ENCODE peak calls at places on chromosomes 4 and X, in six cellular contexts. One of them, this sample, is unnamed.
A peak's percentile ranks its signal among the peaks of the same experiment; 100 is the strongest.

GRCh38 chr4:151921371-151921770 is 160.6 kb upstream of the GATB start:
- DNase-seq in left lung: no peak
- DNase-seq in dorsolateral prefrontal cortex: no peak
- DNase-seq in adipocyte: no peak
- DNase-seq in lower lobe of right lung: no peak
- DNase-seq in left ventricle myocardium inferior: no peak
- DNase-seq in this sample: no peak

GRCh38 chrX:112808007-112808406 is 32.6 kb downstream of the AMOT start:
- DNase-seq in left lung: no peak
- DNase-seq in dorsolateral prefrontal cortex: no peak
- DNase-seq in adipocyte: no peak
- DNase-seq in lower lobe of right lung: no peak
- DNase-seq in left ventricle myocardium inferior: no peak
- DNase-seq in this sample: no peak

GRCh38 chr4:19213388-19213787 is 1038.3 kb upstream of the SLIT2 start:
- DNase-seq in left lung: no peak
- DNase-seq in dorsolateral prefrontal cortex: no peak
- DNase-seq in adipocyte: peak; percentile 12
- DNase-seq in lower lobe of right lung: no peak
- DNase-seq in left ventricle myocardium inferior: no peak
- DNase-seq in this sample: peak; percentile 21

GRCh38 chr4:107115185-107115847 is 79.2 kb upstream of the DKK2 start:
- DNase-seq in left lung: no peak
- DNase-seq in dorsolateral prefrontal cortex: no peak
- DNase-seq in adipocyte: peak; percentile 76
- DNase-seq in lower lobe of right lung: no peak
- DNase-seq in left ventricle myocardium inferior: no peak
- DNase-seq in this sample: no peak

GRCh38 chr4:109472343-109472761 is 38.7 kb downstream of the SEC24B start:
- DNase-seq in left lung: no peak
- DNase-seq in dorsolateral prefrontal cortex: no peak
- DNase-seq in adipocyte: peak; percentile 47
- DNase-seq in lower lobe of right lung: no peak
- DNase-seq in left ventricle myocardium inferior: no peak
- DNase-seq in this sample: no peak

GRCh38 chr4:108743021-108743420 is 19.8 kb downstream of the ETNPPL start:
- DNase-seq in left lung: no peak
- DNase-seq in dorsolateral prefrontal cortex: no peak
- DNase-seq in adipocyte: no peak
- DNase-seq in lower lobe of right lung: no peak
- DNase-seq in left ventricle myocardium inferior: no peak
- DNase-seq in this sample: no peak

GRCh38 chrX:43868791-43869190 is 13.5 kb downstream of the MAOB start:
- DNase-seq in left lung: no peak
- DNase-seq in dorsolateral prefrontal cortex: no peak
- DNase-seq in adipocyte: no peak
- DNase-seq in lower lobe of right lung: no peak
- DNase-seq in left ventricle myocardium inferior: no peak
- DNase-seq in this sample: no peak

GRCh38 chr4:139214039-139214534 is 37.1 kb upstream of the ELF2 start:
- DNase-seq in left lung: no peak
- DNase-seq in dorsolateral prefrontal cortex: no peak
- DNase-seq in adipocyte: no peak
- DNase-seq in lower lobe of right lung: no peak
- DNase-seq in left ventricle myocardium inferior: peak; percentile 25
- DNase-seq in this sample: no peak

GRCh38 chr4:78210694-78211093 is 153.6 kb downstream of the FRAS1 start:
- DNase-seq in left lung: no peak
- DNase-seq in dorsolateral prefrontal cortex: no peak
- DNase-seq in adipocyte: no peak
- DNase-seq in lower lobe of right lung: no peak
- DNase-seq in left ventricle myocardium inferior: no peak
- DNase-seq in this sample: no peak

GRCh38 chr4:79613269-79613995 is 205.4 kb upstream of the GK2 start:
- DNase-seq in left lung: no peak
- DNase-seq in dorsolateral prefrontal cortex: no peak
- DNase-seq in adipocyte: no peak
- DNase-seq in lower lobe of right lung: no peak
- DNase-seq in left ventricle myocardium inferior: no peak
- DNase-seq in this sample: no peak

GRCh38 chr4:26044524-26044923 is 130.5 kb downstream of the SMIM20 start:
- DNase-seq in left lung: no peak
- DNase-seq in dorsolateral prefrontal cortex: no peak
- DNase-seq in adipocyte: no peak
- DNase-seq in lower lobe of right lung: no peak
- DNase-seq in left ventricle myocardium inferior: no peak
- DNase-seq in this sample: no peak

GRCh38 chr4:38805530-38806145 is 1.0 kb upstream of the TLR1 start:
- DNase-seq in left lung: no peak
- DNase-seq in dorsolateral prefrontal cortex: no peak
- DNase-seq in adipocyte: no peak
- DNase-seq in lower lobe of right lung: peak; percentile 57
- DNase-seq in left ventricle myocardium inferior: peak; percentile 17
- DNase-seq in this sample: no peak

GRCh38 chr4:100696531-100696930 is 178.7 kb upstream of the EMCN start:
- DNase-seq in left lung: no peak
- DNase-seq in dorsolateral prefrontal cortex: no peak
- DNase-seq in adipocyte: no peak
- DNase-seq in lower lobe of right lung: no peak
- DNase-seq in left ventricle myocardium inferior: no peak
- DNase-seq in this sample: no peak

GRCh38 chrX:7090506-7091095 is 56.9 kb upstream of the STS start:
- DNase-seq in left lung: no peak
- DNase-seq in dorsolateral prefrontal cortex: no peak
- DNase-seq in adipocyte: no peak
- DNase-seq in lower lobe of right lung: no peak
- DNase-seq in left ventricle myocardium inferior: no peak
- DNase-seq in this sample: no peak

GRCh38 chr4:55393461-55394320 is 2.1 kb upstream of the TMEM165 start:
- DNase-seq in left lung: no peak
- DNase-seq in dorsolateral prefrontal cortex: no peak
- DNase-seq in adipocyte: peak; percentile 25
- DNase-seq in lower lobe of right lung: no peak
- DNase-seq in left ventricle myocardium inferior: no peak
- DNase-seq in this sample: peak; percentile 76

GRCh38 chr4:119105605-119106004 is 30.0 kb upstream of the MYOZ2 start:
- DNase-seq in left lung: no peak
- DNase-seq in dorsolateral prefrontal cortex: no peak
- DNase-seq in adipocyte: peak; percentile 56
- DNase-seq in lower lobe of right lung: no peak
- DNase-seq in left ventricle myocardium inferior: no peak
- DNase-seq in this sample: no peak

GRCh38 chr4:70183168-70183939 is 12.2 kb upstream of the ODAM start:
- DNase-seq in left lung: no peak
- DNase-seq in dorsolateral prefrontal cortex: no peak
- DNase-seq in adipocyte: peak; percentile 85
- DNase-seq in lower lobe of right lung: no peak
- DNase-seq in left ventricle myocardium inferior: no peak
- DNase-seq in this sample: peak; percentile 10

GRCh38 chr4:141853091-141853734 is 216.8 kb downstream of the IL15 start:
- DNase-seq in left lung: no peak
- DNase-seq in dorsolateral prefrontal cortex: no peak
- DNase-seq in adipocyte: peak; percentile 35
- DNase-seq in lower lobe of right lung: no peak
- DNase-seq in left ventricle myocardium inferior: no peak
- DNase-seq in this sample: no peak

GRCh38 chr4:30719363-30720020 is 677 bp upstream of the PCDH7 start:
- DNase-seq in left lung: peak; percentile 76
- DNase-seq in dorsolateral prefrontal cortex: peak; percentile 33
- DNase-seq in adipocyte: peak; percentile 91
- DNase-seq in lower lobe of right lung: no peak
- DNase-seq in left ventricle myocardium inferior: peak; percentile 57
- DNase-seq in this sample: no peak

GRCh38 chrX:123481908-123482873 is 250.7 kb downstream of the THOC2 start:
- DNase-seq in left lung: no peak
- DNase-seq in dorsolateral prefrontal cortex: no peak
- DNase-seq in adipocyte: peak; percentile 40
- DNase-seq in lower lobe of right lung: no peak
- DNase-seq in left ventricle myocardium inferior: no peak
- DNase-seq in this sample: no peak

GRCh38 chrX:69493193-69493592 is 10.9 kb upstream of the NALF2 start:
- DNase-seq in left lung: no peak
- DNase-seq in dorsolateral prefrontal cortex: no peak
- DNase-seq in adipocyte: peak; percentile 2
- DNase-seq in lower lobe of right lung: no peak
- DNase-seq in left ventricle myocardium inferior: no peak
- DNase-seq in this sample: peak; percentile 3

GRCh38 chr4:55365347-55365728 is 19.3 kb downstream of the SRD5A3 start:
- DNase-seq in left lung: no peak
- DNase-seq in dorsolateral prefrontal cortex: no peak
- DNase-seq in adipocyte: no peak
- DNase-seq in lower lobe of right lung: no peak
- DNase-seq in left ventricle myocardium inferior: no peak
- DNase-seq in this sample: no peak

GRCh38 chr4:80500593-80500992 is 165.1 kb downstream of the CFAP299 start:
- DNase-seq in left lung: no peak
- DNase-seq in dorsolateral prefrontal cortex: no peak
- DNase-seq in adipocyte: no peak
- DNase-seq in lower lobe of right lung: no peak
- DNase-seq in left ventricle myocardium inferior: no peak
- DNase-seq in this sample: no peak

GRCh38 chrX:129637217-129638109 is 17.3 kb downstream of the APLN start:
- DNase-seq in left lung: peak; percentile 85
- DNase-seq in dorsolateral prefrontal cortex: peak; percentile 85
- DNase-seq in adipocyte: peak; percentile 78
- DNase-seq in lower lobe of right lung: peak; percentile 73
- DNase-seq in left ventricle myocardium inferior: peak; percentile 64
- DNase-seq in this sample: peak; percentile 47

GRCh38 chrX:139973290-139973689 is 8.0 kb upstream of the CXorf66 start:
- DNase-seq in left lung: no peak
- DNase-seq in dorsolateral prefrontal cortex: no peak
- DNase-seq in adipocyte: no peak
- DNase-seq in lower lobe of right lung: no peak
- DNase-seq in left ventricle myocardium inferior: no peak
- DNase-seq in this sample: no peak
- H3K27me3 ChIP-seq in left lung: no peaks in the 10 kb centered on the region
- H3K27me3 ChIP-seq in dorsolateral prefrontal cortex: peaks cover 34% of the 10 kb centered on the region
- H3K27me3 ChIP-seq in adipocyte: peaks cover 8% of the 10 kb centered on the region
- H3K27me3 ChIP-seq in lower lobe of right lung: no peaks in the 10 kb centered on the region
- H3K27me3 ChIP-seq in left ventricle myocardium inferior: peaks cover 17% of the 10 kb centered on the region
- H3K27me3 ChIP-seq in this sample: no peaks in the 10 kb centered on the region

GRCh38 chrX:623599-624323 is 6.8 kb upstream of the SHOX start:
- DNase-seq in left lung: no peak
- DNase-seq in dorsolateral prefrontal cortex: no peak
- DNase-seq in adipocyte: no peak
- DNase-seq in lower lobe of right lung: no peak
- DNase-seq in left ventricle myocardium inferior: no peak
- DNase-seq in this sample: peak; percentile 43
- H3K27me3 ChIP-seq in left lung: peaks cover 18% of the 10 kb centered on the region
- H3K27me3 ChIP-seq in dorsolateral prefrontal cortex: peaks cover 69% of the 10 kb centered on the region
- H3K27me3 ChIP-seq in adipocyte: peaks cover 24% of the 10 kb centered on the region
- H3K27me3 ChIP-seq in lower lobe of right lung: peaks cover 40% of the 10 kb centered on the region
- H3K27me3 ChIP-seq in left ventricle myocardium inferior: peaks cover 84% of the 10 kb centered on the region
- H3K27me3 ChIP-seq in this sample: peaks cover 9% of the 10 kb centered on the region

DNA sequence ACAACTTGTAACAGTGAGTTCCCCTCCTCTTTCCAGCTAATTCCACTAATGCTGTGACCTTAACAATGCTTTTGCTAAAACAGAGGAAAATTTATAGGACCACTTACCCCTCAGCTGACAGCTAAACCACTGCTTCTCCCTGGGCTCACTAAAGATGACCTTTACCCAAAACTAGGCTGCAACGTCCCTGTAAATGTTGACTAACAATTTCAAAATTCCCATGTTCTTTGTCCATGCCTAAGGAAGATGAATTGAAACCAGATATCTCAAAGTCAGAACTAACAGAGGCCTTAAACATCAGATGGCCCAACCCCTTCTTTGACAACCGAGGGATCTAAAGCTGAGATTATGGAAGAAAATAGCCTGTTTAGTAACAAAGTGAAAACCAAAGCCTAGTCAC is 32.5 kb downstream of the AFAP1 start:
- DNase-seq in left lung: no peak
- DNase-seq in dorsolateral prefrontal cortex: no peak
- DNase-seq in adipocyte: peak; percentile 46
- DNase-seq in lower lobe of right lung: no peak
- DNase-seq in left ventricle myocardium inferior: no peak
- DNase-seq in this sample: no peak
- H3K27me3 ChIP-seq in left lung: no peaks in the 10 kb centered on the region
- H3K27me3 ChIP-seq in dorsolateral prefrontal cortex: no peaks in the 10 kb centered on the region
- H3K27me3 ChIP-seq in adipocyte: no peaks in the 10 kb centered on the region
- H3K27me3 ChIP-seq in lower lobe of right lung: no peaks in the 10 kb centered on the region
- H3K27me3 ChIP-seq in left ventricle myocardium inferior: no peaks in the 10 kb centered on the region
- H3K27me3 ChIP-seq in this sample: no peaks in the 10 kb centered on the region

DNA sequence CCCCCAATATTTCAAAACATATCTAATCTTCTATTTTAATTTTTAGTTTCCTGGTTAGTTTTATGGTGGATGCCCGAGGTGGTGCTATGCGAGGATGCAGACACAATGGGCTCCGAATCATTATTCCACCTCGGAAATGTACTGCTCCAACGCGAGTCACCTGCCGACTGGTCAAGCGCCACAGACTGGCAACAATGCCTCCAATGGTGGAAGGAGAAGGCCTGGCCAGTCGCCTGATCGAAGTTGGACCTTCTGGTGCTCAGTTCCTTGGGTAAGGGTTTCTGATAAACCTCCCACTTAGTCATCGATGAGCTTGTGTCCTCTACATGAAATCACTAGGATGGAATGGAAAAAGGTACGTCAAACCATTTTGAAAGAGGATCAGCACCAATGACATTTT is 280.7 kb downstream of the ANK2 start:
- DNase-seq in left lung: peak; percentile 22
- DNase-seq in dorsolateral prefrontal cortex: no peak
- DNase-seq in adipocyte: no peak
- DNase-seq in lower lobe of right lung: no peak
- DNase-seq in left ventricle myocardium inferior: no peak
- DNase-seq in this sample: no peak
- H3K27me3 ChIP-seq in left lung: no peaks in the 10 kb centered on the region
- H3K27me3 ChIP-seq in dorsolateral prefrontal cortex: no peaks in the 10 kb centered on the region
- H3K27me3 ChIP-seq in adipocyte: no peaks in the 10 kb centered on the region
- H3K27me3 ChIP-seq in lower lobe of right lung: no peaks in the 10 kb centered on the region
- H3K27me3 ChIP-seq in left ventricle myocardium inferior: no peaks in the 10 kb centered on the region
- H3K27me3 ChIP-seq in this sample: no peaks in the 10 kb centered on the region

GRCh38 chr4:54274786-54275503 is 45.9 kb downstream of the PDGFRA start:
- DNase-seq in left lung: no peak
- DNase-seq in dorsolateral prefrontal cortex: no peak
- DNase-seq in adipocyte: peak; percentile 38
- DNase-seq in lower lobe of right lung: no peak
- DNase-seq in left ventricle myocardium inferior: no peak
- DNase-seq in this sample: no peak
- H3K27me3 ChIP-seq in left lung: no peaks in the 10 kb centered on the region
- H3K27me3 ChIP-seq in dorsolateral prefrontal cortex: peaks cover 30% of the 10 kb centered on the region
- H3K27me3 ChIP-seq in adipocyte: no peaks in the 10 kb centered on the region
- H3K27me3 ChIP-seq in lower lobe of right lung: no peaks in the 10 kb centered on the region
- H3K27me3 ChIP-seq in left ventricle myocardium inferior: no peaks in the 10 kb centered on the region
- H3K27me3 ChIP-seq in this sample: no peaks in the 10 kb centered on the region

This sample was measured in MG63.